ENCODE peak calls at places on chromosomes 7 and 10, in eight cellular contexts. One of them, this sample, is unnamed.

GRCh38 chr7:99132922-99133321 is 11.0 kb downstream of the SMURF1 start:
- DNase-seq in transverse colon: no peak
- DNase-seq in HCT116: no peak
- DNase-seq in GM12892: no peak
- DNase-seq in sigmoid colon: no peak
- DNase-seq in endothelial cell of umbilical vein: no peak
- DNase-seq in upper lobe of left lung: no peak
- DNase-seq in GM12878: no peak
- DNase-seq in this sample: no peak

GRCh38 chr7:142405122-142405765 is 147.4 kb upstream of the PRSS58 start:
- DNase-seq in upper lobe of left lung: no peak
- DNase-seq in endothelial cell of umbilical vein: no peak
- DNase-seq in transverse colon: no peak
- DNase-seq in GM12892: no peak
- DNase-seq in GM12878: no peak
- DNase-seq in sigmoid colon: no peak
- DNase-seq in HCT116: no peak
- DNase-seq in this sample: no peak

GRCh38 chr10:86316990-86317389 is 49.6 kb downstream of the GRID1 start:
- DNase-seq in GM12892: no peak
- DNase-seq in sigmoid colon: peak
- DNase-seq in upper lobe of left lung: no peak
- DNase-seq in transverse colon: no peak
- DNase-seq in GM12878: no peak
- DNase-seq in HCT116: no peak
- DNase-seq in endothelial cell of umbilical vein: no peak
- DNase-seq in this sample: peak

GRCh38 chr7:151060416-151061234 is 1.2 kb downstream of the SLC4A2 start:
- DNase-seq in GM12878: no peak
- DNase-seq in GM12892: no peak
- DNase-seq in transverse colon: peak
- DNase-seq in HCT116: no peak
- DNase-seq in endothelial cell of umbilical vein: peak
- DNase-seq in sigmoid colon: peak
- DNase-seq in upper lobe of left lung: peak
- DNase-seq in this sample: no peak

GRCh38 chr10:55367555-55367954 is 566.5 kb upstream of the PCDH15 start:
- DNase-seq in GM12878: no peak
- DNase-seq in GM12892: no peak
- DNase-seq in sigmoid colon: no peak
- DNase-seq in HCT116: no peak
- DNase-seq in endothelial cell of umbilical vein: no peak
- DNase-seq in upper lobe of left lung: no peak
- DNase-seq in transverse colon: no peak
- DNase-seq in this sample: no peak

GRCh38 chr7:35967366-35968139 is 166.7 kb downstream of the SEPTIN7 start:
- DNase-seq in GM12878: no peak
- DNase-seq in transverse colon: no peak
- DNase-seq in GM12892: no peak
- DNase-seq in upper lobe of left lung: peak
- DNase-seq in sigmoid colon: no peak
- DNase-seq in HCT116: no peak
- DNase-seq in endothelial cell of umbilical vein: no peak
- DNase-seq in this sample: no peak

GRCh38 chr10:86282664-86283465 is 83.7 kb downstream of the GRID1 start:
- DNase-seq in transverse colon: no peak
- DNase-seq in GM12878: no peak
- DNase-seq in HCT116: no peak
- DNase-seq in sigmoid colon: peak
- DNase-seq in GM12892: no peak
- DNase-seq in upper lobe of left lung: no peak
- DNase-seq in endothelial cell of umbilical vein: no peak
- DNase-seq in this sample: no peak

GRCh38 chr10:30762620-30763019 is 133.1 kb upstream of the LYZL2 start:
- DNase-seq in GM12878: no peak
- DNase-seq in transverse colon: no peak
- DNase-seq in GM12892: no peak
- DNase-seq in HCT116: no peak
- DNase-seq in endothelial cell of umbilical vein: no peak
- DNase-seq in sigmoid colon: no peak
- DNase-seq in upper lobe of left lung: no peak
- DNase-seq in this sample: no peak

GRCh38 chr10:77104459-77104980 is 533.1 kb downstream of the KCNMA1 start:
- DNase-seq in sigmoid colon: peak
- DNase-seq in upper lobe of left lung: no peak
- DNase-seq in endothelial cell of umbilical vein: peak
- DNase-seq in HCT116: no peak
- DNase-seq in GM12892: no peak
- DNase-seq in transverse colon: peak
- DNase-seq in GM12878: no peak
- DNase-seq in this sample: no peak

GRCh38 chr7:40546616-40547501 is 412.1 kb downstream of the SUGCT start:
- DNase-seq in endothelial cell of umbilical vein: peak
- DNase-seq in upper lobe of left lung: no peak
- DNase-seq in GM12892: no peak
- DNase-seq in sigmoid colon: no peak
- DNase-seq in HCT116: no peak
- DNase-seq in GM12878: no peak
- DNase-seq in transverse colon: no peak
- DNase-seq in this sample: no peak

GRCh38 chr7:82284936-82285519 is 158.5 kb downstream of the CACNA2D1 start:
- DNase-seq in sigmoid colon: no peak
- DNase-seq in GM12892: no peak
- DNase-seq in HCT116: no peak
- DNase-seq in upper lobe of left lung: no peak
- DNase-seq in transverse colon: no peak
- DNase-seq in GM12878: no peak
- DNase-seq in endothelial cell of umbilical vein: no peak
- DNase-seq in this sample: no peak

GRCh38 chr10:18312385-18313145 is 172.3 kb downstream of the CACNB2 start:
- DNase-seq in HCT116: peak
- DNase-seq in endothelial cell of umbilical vein: no peak
- DNase-seq in upper lobe of left lung: no peak
- DNase-seq in GM12892: no peak
- DNase-seq in GM12878: no peak
- DNase-seq in transverse colon: no peak
- DNase-seq in sigmoid colon: no peak
- DNase-seq in this sample: no peak

GRCh38 chr10:29141761-29142160 is 147.1 kb upstream of the LYZL1 start:
- DNase-seq in endothelial cell of umbilical vein: peak
- DNase-seq in transverse colon: no peak
- DNase-seq in sigmoid colon: no peak
- DNase-seq in HCT116: no peak
- DNase-seq in GM12892: no peak
- DNase-seq in upper lobe of left lung: no peak
- DNase-seq in GM12878: no peak
- DNase-seq in this sample: no peak

GRCh38 chr7:55050286-55050685 is 31.5 kb downstream of the EGFR start:
- DNase-seq in endothelial cell of umbilical vein: no peak
- DNase-seq in GM12892: no peak
- DNase-seq in upper lobe of left lung: no peak
- DNase-seq in sigmoid colon: no peak
- DNase-seq in HCT116: no peak
- DNase-seq in GM12878: no peak
- DNase-seq in transverse colon: no peak
- DNase-seq in this sample: no peak

GRCh38 chr7:21064698-21065648 is 278.3 kb upstream of the SP8 start:
- DNase-seq in endothelial cell of umbilical vein: no peak
- DNase-seq in upper lobe of left lung: no peak
- DNase-seq in GM12878: no peak
- DNase-seq in GM12892: no peak
- DNase-seq in sigmoid colon: no peak
- DNase-seq in transverse colon: no peak
- DNase-seq in HCT116: no peak
- DNase-seq in this sample: no peak

GRCh38 chr7:90404777-90405176 is 1.5 kb downstream of the CLDN12 start:
- DNase-seq in GM12892: no peak
- DNase-seq in endothelial cell of umbilical vein: no peak
- DNase-seq in sigmoid colon: no peak
- DNase-seq in transverse colon: no peak
- DNase-seq in HCT116: no peak
- DNase-seq in upper lobe of left lung: no peak
- DNase-seq in GM12878: no peak
- DNase-seq in this sample: no peak

GRCh38 chr7:39656415-39656814 is 33.0 kb downstream of the RALA start:
- DNase-seq in GM12892: no peak
- DNase-seq in GM12878: no peak
- DNase-seq in transverse colon: no peak
- DNase-seq in upper lobe of left lung: no peak
- DNase-seq in HCT116: no peak
- DNase-seq in sigmoid colon: no peak
- DNase-seq in endothelial cell of umbilical vein: no peak
- DNase-seq in this sample: no peak

GRCh38 chr7:50666124-50666496 is 100.9 kb upstream of the DDC start:
- DNase-seq in GM12878: no peak
- DNase-seq in GM12892: no peak
- DNase-seq in HCT116: no peak
- DNase-seq in endothelial cell of umbilical vein: no peak
- DNase-seq in sigmoid colon: peak
- DNase-seq in transverse colon: no peak
- DNase-seq in upper lobe of left lung: no peak
- DNase-seq in this sample: no peak

GRCh38 chr7:50665403-50666123 is 100.4 kb upstream of the DDC start:
- DNase-seq in endothelial cell of umbilical vein: no peak
- DNase-seq in transverse colon: no peak
- DNase-seq in GM12878: no peak
- DNase-seq in sigmoid colon: peak
- DNase-seq in HCT116: no peak
- DNase-seq in GM12892: no peak
- DNase-seq in upper lobe of left lung: peak
- DNase-seq in this sample: no peak

GRCh38 chr7:50669890-50670289 is 104.7 kb upstream of the DDC start:
- DNase-seq in GM12892: no peak
- DNase-seq in upper lobe of left lung: no peak
- DNase-seq in GM12878: no peak
- DNase-seq in sigmoid colon: no peak
- DNase-seq in endothelial cell of umbilical vein: no peak
- DNase-seq in HCT116: no peak
- DNase-seq in transverse colon: no peak
- DNase-seq in this sample: no peak

GRCh38 chr7:50667338-50667737 is 102.1 kb upstream of the DDC start:
- DNase-seq in sigmoid colon: peak
- DNase-seq in transverse colon: no peak
- DNase-seq in endothelial cell of umbilical vein: peak
- DNase-seq in GM12878: no peak
- DNase-seq in HCT116: no peak
- DNase-seq in GM12892: no peak
- DNase-seq in upper lobe of left lung: no peak
- DNase-seq in this sample: no peak

DNA sequence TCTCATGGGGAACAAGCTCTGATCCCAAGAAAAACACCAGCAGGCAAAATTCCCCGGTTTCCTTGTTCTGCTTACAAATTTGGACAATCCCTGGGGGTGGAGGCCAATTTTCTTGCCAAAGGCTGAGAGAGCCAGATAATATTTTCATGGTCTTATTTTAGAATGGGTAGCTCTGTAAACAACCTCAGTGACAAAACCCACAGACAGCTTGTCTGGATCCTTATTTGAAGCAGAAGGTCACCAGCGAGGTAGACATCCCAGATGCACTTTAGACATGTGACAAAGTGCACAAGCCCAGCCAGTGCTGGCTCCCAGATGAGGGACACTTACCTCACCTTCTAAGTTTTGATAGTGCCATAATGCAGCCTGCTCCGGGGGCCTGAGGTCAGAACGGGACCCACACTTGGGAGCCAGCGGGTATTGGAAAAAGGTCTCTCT is 102.6 kb upstream of the DDC start:
- DNase-seq in endothelial cell of umbilical vein: peak
- DNase-seq in sigmoid colon: no peak
- DNase-seq in upper lobe of left lung: no peak
- DNase-seq in GM12878: no peak
- DNase-seq in transverse colon: no peak
- DNase-seq in GM12892: no peak
- DNase-seq in HCT116: no peak
- DNase-seq in this sample: no peak
- TF ChIP-seq POLR2AphosphoS5 in endothelial cell of umbilical vein: no peak
- TF ChIP-seq POLR2AphosphoS5 in sigmoid colon: peak
- TF ChIP-seq POLR2AphosphoS5 in upper lobe of left lung: peak
- TF ChIP-seq POLR2AphosphoS5 in GM12878: no peak
- TF ChIP-seq POLR2AphosphoS5 in transverse colon: peak
- TF ChIP-seq POLR2AphosphoS5 in GM12892: no peak
- TF ChIP-seq POLR2AphosphoS5 in HCT116: no peak
- TF ChIP-seq POLR2AphosphoS5 in this sample: no peak

GRCh38 chr7:66493235-66494181 is 135.2 kb upstream of the KCTD7 start:
- DNase-seq in sigmoid colon: peak
- DNase-seq in endothelial cell of umbilical vein: peak
- DNase-seq in GM12878: peak
- DNase-seq in GM12892: peak
- DNase-seq in upper lobe of left lung: peak
- DNase-seq in transverse colon: peak
- DNase-seq in HCT116: peak
- DNase-seq in this sample: peak
- TF ChIP-seq POLR2A in sigmoid colon: peak
- TF ChIP-seq POLR2A in endothelial cell of umbilical vein: peak
- TF ChIP-seq POLR2A in GM12878: peak
- TF ChIP-seq POLR2A in GM12892: peak
- TF ChIP-seq POLR2A in upper lobe of left lung: peak
- TF ChIP-seq POLR2A in transverse colon: peak
- TF ChIP-seq POLR2A in HCT116: peak
- TF ChIP-seq POLR2A in this sample: peak

DNA sequence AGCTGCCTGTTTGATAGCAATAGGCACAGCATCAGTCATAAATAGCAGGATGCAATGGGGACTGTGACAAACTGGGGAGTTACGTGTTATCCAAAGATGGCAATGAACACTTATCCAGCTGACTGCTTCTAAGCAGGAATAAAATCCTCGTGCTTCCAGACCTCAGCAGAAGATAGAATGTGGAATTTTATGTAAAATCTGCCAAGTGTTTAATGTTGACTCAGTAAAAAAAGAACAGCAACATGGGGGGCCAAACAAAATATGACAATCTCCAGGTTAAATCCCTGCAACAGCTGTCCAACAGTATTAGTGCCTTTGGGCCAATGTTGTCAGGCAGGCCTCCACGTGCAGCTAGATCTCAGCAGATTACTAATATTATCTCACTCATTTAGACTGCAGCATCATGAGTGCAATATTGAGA is 127.3 kb downstream of the SEMA3C start:
- DNase-seq in GM12892: no peak
- DNase-seq in transverse colon: no peak
- DNase-seq in upper lobe of left lung: no peak
- DNase-seq in sigmoid colon: no peak
- DNase-seq in GM12878: no peak
- DNase-seq in endothelial cell of umbilical vein: no peak
- DNase-seq in HCT116: no peak
- DNase-seq in this sample: no peak
- TF ChIP-seq POLR2AphosphoS5 in GM12892: no peak
- TF ChIP-seq POLR2AphosphoS5 in transverse colon: no peak
- TF ChIP-seq POLR2AphosphoS5 in upper lobe of left lung: no peak
- TF ChIP-seq POLR2AphosphoS5 in sigmoid colon: no peak
- TF ChIP-seq POLR2AphosphoS5 in GM12878: no peak
- TF ChIP-seq POLR2AphosphoS5 in endothelial cell of umbilical vein: no peak
- TF ChIP-seq POLR2AphosphoS5 in HCT116: no peak
- TF ChIP-seq POLR2AphosphoS5 in this sample: no peak

DNA sequence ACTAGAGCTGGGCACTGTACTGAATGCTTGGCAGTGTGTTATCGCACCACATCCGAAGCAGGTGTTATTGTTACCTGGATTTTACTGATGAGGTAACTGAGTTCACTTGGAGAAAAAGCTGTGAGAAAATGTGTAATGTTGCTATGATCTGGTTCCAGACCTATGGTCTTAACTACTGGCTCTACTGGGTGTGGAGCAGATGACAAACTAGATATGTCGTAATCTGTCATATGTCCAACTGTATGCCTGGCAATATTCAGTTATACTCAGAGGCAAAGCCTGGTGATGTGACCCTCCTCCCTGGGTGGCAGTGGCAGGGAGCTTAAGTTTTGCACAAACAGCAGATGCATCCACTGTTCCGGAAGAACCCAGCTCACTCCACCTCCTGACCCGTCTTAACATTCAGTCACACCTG is 23.5 kb downstream of the SCD start:
- DNase-seq in endothelial cell of umbilical vein: no peak
- DNase-seq in sigmoid colon: no peak
- DNase-seq in upper lobe of left lung: no peak
- DNase-seq in HCT116: peak
- DNase-seq in GM12892: no peak
- DNase-seq in GM12878: no peak
- DNase-seq in transverse colon: peak
- DNase-seq in this sample: no peak
- TF ChIP-seq POLR2A in endothelial cell of umbilical vein: no peak
- TF ChIP-seq POLR2A in sigmoid colon: no peak
- TF ChIP-seq POLR2A in upper lobe of left lung: peak
- TF ChIP-seq POLR2A in HCT116: peak
- TF ChIP-seq POLR2A in GM12892: no peak
- TF ChIP-seq POLR2A in GM12878: no peak
- TF ChIP-seq POLR2A in transverse colon: no peak
- TF ChIP-seq POLR2A in this sample: no peak

This sample was measured in breast epithelium.